ENCODE peak calls at places on chromosomes 7 and 10, in five cellular contexts. One of them, this sample, is unnamed.

GRCh38 chr10:14468022-14468421 is 137.3 kb upstream of the FRMD4A start:
- DNase-seq in PC-9: no peak
- DNase-seq in omental fat pad: no peak
- DNase-seq in adrenal gland: no peak
- DNase-seq in GM10248: no peak
- DNase-seq in this sample: no peak

GRCh38 chr10:54415483-54415882 is 385.5 kb downstream of the PCDH15 start:
- DNase-seq in adrenal gland: no peak
- DNase-seq in omental fat pad: no peak
- DNase-seq in GM10248: no peak
- DNase-seq in PC-9: no peak
- DNase-seq in this sample: no peak

GRCh38 chr7:47170516-47170915 is 411.4 kb downstream of the TNS3 start:
- DNase-seq in omental fat pad: no peak
- DNase-seq in GM10248: no peak
- DNase-seq in adrenal gland: no peak
- DNase-seq in PC-9: no peak
- DNase-seq in this sample: peak

GRCh38 chr7:9127901-9128300 is 694.5 kb downstream of the NXPH1 start:
- DNase-seq in adrenal gland: no peak
- DNase-seq in GM10248: no peak
- DNase-seq in PC-9: no peak
- DNase-seq in omental fat pad: no peak
- DNase-seq in this sample: no peak

GRCh38 chr10:15202639-15203038 is 34.1 kb upstream of the NMT2 start:
- DNase-seq in GM10248: no peak
- DNase-seq in adrenal gland: no peak
- DNase-seq in omental fat pad: no peak
- DNase-seq in PC-9: no peak
- DNase-seq in this sample: no peak

GRCh38 chr7:47071866-47072265 is 510.0 kb downstream of the TNS3 start:
- DNase-seq in GM10248: no peak
- DNase-seq in adrenal gland: no peak
- DNase-seq in omental fat pad: no peak
- DNase-seq in PC-9: no peak
- DNase-seq in this sample: no peak

GRCh38 chr7:115043605-115044004 is 121.7 kb downstream of the MDFIC start:
- DNase-seq in adrenal gland: no peak
- DNase-seq in PC-9: peak
- DNase-seq in GM10248: no peak
- DNase-seq in omental fat pad: no peak
- DNase-seq in this sample: no peak

GRCh38 chr7:30403477-30403876 is 75.1 kb downstream of the NOD1 start:
- DNase-seq in PC-9: no peak
- DNase-seq in omental fat pad: no peak
- DNase-seq in adrenal gland: no peak
- DNase-seq in GM10248: no peak
- DNase-seq in this sample: no peak

GRCh38 chr7:158816995-158817394 is 12.3 kb downstream of the ESYT2 start:
- DNase-seq in omental fat pad: no peak
- DNase-seq in GM10248: no peak
- DNase-seq in PC-9: peak
- DNase-seq in adrenal gland: no peak
- DNase-seq in this sample: peak

GRCh38 chr7:50679218-50680007 is 103.3 kb downstream of the GRB10 start:
- DNase-seq in adrenal gland: no peak
- DNase-seq in omental fat pad: no peak
- DNase-seq in GM10248: peak
- DNase-seq in PC-9: peak
- DNase-seq in this sample: no peak

GRCh38 chr10:4214912-4215311 is 429.9 kb upstream of the KLF6 start:
- DNase-seq in adrenal gland: no peak
- DNase-seq in GM10248: no peak
- DNase-seq in PC-9: no peak
- DNase-seq in omental fat pad: no peak
- DNase-seq in this sample: no peak

GRCh38 chr10:19688344-19688743 is 127.9 kb upstream of the PLXDC2 start:
- DNase-seq in adrenal gland: no peak
- DNase-seq in GM10248: no peak
- DNase-seq in omental fat pad: no peak
- DNase-seq in PC-9: no peak
- DNase-seq in this sample: no peak

GRCh38 chr10:51035344-51035743 is 38.9 kb upstream of the PRKG1 start:
- DNase-seq in GM10248: no peak
- DNase-seq in omental fat pad: no peak
- DNase-seq in adrenal gland: no peak
- DNase-seq in PC-9: peak
- DNase-seq in this sample: peak

GRCh38 chr7:52500796-52501195 is 534.6 kb upstream of the POM121L12 start:
- DNase-seq in GM10248: no peak
- DNase-seq in adrenal gland: no peak
- DNase-seq in omental fat pad: no peak
- DNase-seq in PC-9: no peak
- DNase-seq in this sample: no peak

GRCh38 chr7:121610243-121610642 is 214.1 kb upstream of the FAM3C start:
- DNase-seq in adrenal gland: no peak
- DNase-seq in omental fat pad: no peak
- DNase-seq in PC-9: no peak
- DNase-seq in GM10248: no peak
- DNase-seq in this sample: no peak

GRCh38 chr7:114533151-114533550 is 118.5 kb downstream of the FOXP2 start:
- DNase-seq in omental fat pad: no peak
- DNase-seq in adrenal gland: no peak
- DNase-seq in PC-9: no peak
- DNase-seq in GM10248: no peak
- DNase-seq in this sample: no peak

GRCh38 chr10:63264852-63265617 is 131.9 kb downstream of the NRBF2 start:
- DNase-seq in GM10248: peak
- DNase-seq in PC-9: no peak
- DNase-seq in omental fat pad: no peak
- DNase-seq in adrenal gland: no peak
- DNase-seq in this sample: peak

GRCh38 chr10:66928000-66928770 is 2.3 kb downstream of the LRRTM3 start:
- DNase-seq in adrenal gland: peak
- DNase-seq in PC-9: no peak
- DNase-seq in omental fat pad: no peak
- DNase-seq in GM10248: no peak
- DNase-seq in this sample: no peak

GRCh38 chr7:4613855-4614548 is 68.1 kb upstream of the FOXK1 start:
- DNase-seq in GM10248: no peak
- DNase-seq in omental fat pad: no peak
- DNase-seq in adrenal gland: no peak
- DNase-seq in PC-9: no peak
- DNase-seq in this sample: no peak

GRCh38 chr10:29941476-29941875 is 117.9 kb downstream of the JCAD start:
- DNase-seq in GM10248: no peak
- DNase-seq in omental fat pad: no peak
- DNase-seq in PC-9: no peak
- DNase-seq in adrenal gland: no peak
- DNase-seq in this sample: no peak

GRCh38 chr7:83001362-83002040 is 161.2 kb downstream of the PCLO start:
- DNase-seq in adrenal gland: no peak
- DNase-seq in PC-9: no peak
- DNase-seq in GM10248: no peak
- DNase-seq in omental fat pad: no peak
- DNase-seq in this sample: no peak

GRCh38 chr7:83005410-83005809 is 157.3 kb downstream of the PCLO start:
- DNase-seq in GM10248: no peak
- DNase-seq in PC-9: no peak
- DNase-seq in adrenal gland: no peak
- DNase-seq in omental fat pad: no peak
- DNase-seq in this sample: no peak
- TF ChIP-seq CTCF in GM10248: no peak
- TF ChIP-seq CTCF in PC-9: peak
- TF ChIP-seq CTCF in adrenal gland: no peak
- TF ChIP-seq CTCF in omental fat pad: no peak
- TF ChIP-seq CTCF in this sample: no peak

DNA sequence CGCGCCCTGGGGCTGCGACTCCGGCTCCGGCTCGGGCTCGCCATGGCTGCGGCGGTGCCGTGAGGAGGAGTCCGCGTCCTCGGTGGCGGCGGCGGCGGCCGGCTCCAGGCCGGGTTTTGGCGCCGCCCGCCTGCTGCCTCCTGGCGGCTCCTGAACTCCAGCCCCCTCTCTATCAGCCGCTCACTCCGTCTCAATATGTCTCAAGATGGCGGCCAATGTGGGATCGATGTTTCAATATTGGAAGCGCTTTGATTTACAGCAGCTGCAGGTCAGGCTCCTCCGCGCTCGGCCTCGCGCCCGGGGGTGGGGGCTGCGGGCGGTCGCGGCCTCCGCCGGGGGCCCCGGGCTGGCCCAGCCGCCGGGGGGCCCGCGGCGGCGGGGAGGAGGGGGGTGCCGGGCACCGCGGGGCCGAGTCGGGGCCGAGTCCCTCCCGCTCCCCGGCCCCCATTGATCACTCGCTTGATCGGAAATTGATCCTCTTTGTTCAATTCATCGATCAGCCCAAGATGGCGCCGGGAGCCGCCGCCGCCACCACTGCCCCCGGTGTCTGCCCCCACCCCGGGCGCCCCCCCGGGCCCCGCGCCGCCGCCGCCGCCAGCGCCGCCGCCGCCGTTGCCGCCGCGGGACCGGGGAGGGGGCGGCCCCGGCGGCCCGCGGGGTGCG is 1.5 kb upstream of the CUX1 start:
- DNase-seq in adrenal gland: peak
- DNase-seq in GM10248: peak
- DNase-seq in PC-9: peak
- DNase-seq in omental fat pad: no peak
- DNase-seq in this sample: peak
- TF ChIP-seq CTCF in adrenal gland: no peak
- TF ChIP-seq CTCF in GM10248: peak
- TF ChIP-seq CTCF in PC-9: no peak
- TF ChIP-seq CTCF in omental fat pad: no peak
- TF ChIP-seq CTCF in this sample: no peak

GRCh38 chr7:92359801-92360200 is 87.5 kb upstream of the GATAD1 start:
- DNase-seq in adrenal gland: no peak
- DNase-seq in GM10248: no peak
- DNase-seq in omental fat pad: no peak
- DNase-seq in PC-9: no peak
- DNase-seq in this sample: no peak

GRCh38 chr7:92362131-92362530 is 85.2 kb upstream of the GATAD1 start:
- DNase-seq in omental fat pad: no peak
- DNase-seq in PC-9: no peak
- DNase-seq in GM10248: no peak
- DNase-seq in adrenal gland: no peak
- DNase-seq in this sample: no peak

GRCh38 chr7:92354214-92354613 is 93.1 kb upstream of the GATAD1 start:
- DNase-seq in GM10248: no peak
- DNase-seq in PC-9: no peak
- DNase-seq in omental fat pad: no peak
- DNase-seq in adrenal gland: no peak
- DNase-seq in this sample: no peak

GRCh38 chr7:92360387-92360786 is 86.9 kb upstream of the GATAD1 start:
- DNase-seq in PC-9: no peak
- DNase-seq in adrenal gland: no peak
- DNase-seq in GM10248: no peak
- DNase-seq in omental fat pad: no peak
- DNase-seq in this sample: no peak

DNA sequence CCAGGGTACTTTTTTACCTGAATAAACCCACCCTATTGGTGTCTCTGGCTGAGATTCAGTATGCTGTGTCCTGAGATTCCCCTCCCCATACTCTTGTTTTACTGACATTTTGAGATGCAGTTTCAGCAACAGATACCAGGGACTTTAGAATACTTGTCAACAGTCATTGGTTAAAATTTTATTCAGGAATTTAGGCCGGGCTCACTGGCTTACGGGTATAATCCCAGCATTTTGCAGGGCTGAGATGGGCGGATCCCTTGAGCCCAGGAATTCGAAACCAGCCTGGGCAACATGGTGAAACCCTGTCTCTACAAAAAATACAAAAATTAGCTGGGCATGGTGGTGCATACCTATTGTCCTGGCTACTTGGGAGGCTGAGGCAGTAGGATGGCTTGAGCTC is 90.0 kb upstream of the GATAD1 start:
- DNase-seq in omental fat pad: no peak
- DNase-seq in PC-9: no peak
- DNase-seq in GM10248: no peak
- DNase-seq in adrenal gland: no peak
- DNase-seq in this sample: no peak
- TF ChIP-seq CTCF in omental fat pad: no peak
- TF ChIP-seq CTCF in PC-9: no peak
- TF ChIP-seq CTCF in GM10248: no peak
- TF ChIP-seq CTCF in adrenal gland: no peak
- TF ChIP-seq CTCF in this sample: no peak

DNA sequence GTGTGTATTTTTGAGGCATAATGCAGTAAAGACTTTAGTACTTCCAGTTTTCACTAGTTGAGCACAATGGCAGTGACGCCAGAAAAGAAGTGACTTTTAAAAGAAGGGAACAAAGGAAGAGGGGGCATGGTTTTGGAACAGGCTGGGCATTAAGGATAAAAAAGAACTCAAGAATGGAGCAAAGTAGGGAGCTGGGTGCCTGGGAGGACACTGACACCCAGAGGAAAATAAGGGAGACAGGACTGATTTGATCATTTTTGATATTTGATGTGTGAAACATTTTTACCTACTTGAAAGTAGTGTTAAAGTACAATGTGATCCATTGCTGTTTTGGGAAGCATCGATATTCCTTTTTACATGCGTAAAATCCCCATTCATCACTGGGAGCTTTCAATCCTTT is 85.4 kb downstream of the ADAM12 start:
- DNase-seq in PC-9: no peak
- DNase-seq in omental fat pad: no peak
- DNase-seq in adrenal gland: no peak
- DNase-seq in GM10248: no peak
- DNase-seq in this sample: no peak
- TF ChIP-seq CTCF in PC-9: no peak
- TF ChIP-seq CTCF in omental fat pad: no peak
- TF ChIP-seq CTCF in adrenal gland: no peak
- TF ChIP-seq CTCF in GM10248: no peak
- TF ChIP-seq CTCF in this sample: no peak

DNA sequence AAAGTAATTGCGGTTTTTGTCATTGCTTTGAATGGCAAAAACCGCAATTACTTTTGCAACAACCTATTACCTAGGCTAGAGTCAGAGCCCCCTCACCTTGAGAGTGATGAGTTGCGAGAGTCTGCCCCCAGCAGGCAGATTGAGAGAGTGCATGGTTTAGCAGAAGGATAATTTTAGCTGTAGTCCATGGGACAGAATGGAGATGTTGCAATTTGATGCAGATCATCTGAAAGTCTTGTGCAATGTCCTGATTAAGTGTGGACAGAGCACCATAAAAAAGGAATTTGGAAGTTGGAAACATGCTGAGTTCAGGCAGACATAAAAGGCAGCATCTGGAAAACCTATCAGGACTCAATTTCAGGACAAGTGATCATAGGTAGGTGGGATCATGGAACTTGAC is 48.7 kb downstream of the GPR141 start:
- DNase-seq in adrenal gland: peak
- DNase-seq in PC-9: no peak
- DNase-seq in GM10248: peak
- DNase-seq in omental fat pad: no peak
- DNase-seq in this sample: peak
- TF ChIP-seq CTCF in adrenal gland: peak
- TF ChIP-seq CTCF in PC-9: peak
- TF ChIP-seq CTCF in GM10248: peak
- TF ChIP-seq CTCF in omental fat pad: no peak
- TF ChIP-seq CTCF in this sample: peak